ENCODE peak calls at places on chromosomes 7 and 10, in four cellular contexts. One of them, this sample, is unnamed.

GRCh38 chr10:80894797-80895467 is 357.2 kb downstream of the SH2D4B start:
- DNase-seq in HepG2: no peak
- DNase-seq in GM12878: no peak
- DNase-seq in K562: no peak
- DNase-seq in this sample: no peak

GRCh38 chr10:114239117-114239993 is at the start of gene VWA2:
- DNase-seq in HepG2: no peak
- DNase-seq in GM12878: no peak
- DNase-seq in K562: no peak
- DNase-seq in this sample: peak

GRCh38 chr7:134724606-134725005 is 54.8 kb upstream of the CALD1 start:
- DNase-seq in HepG2: peak
- DNase-seq in GM12878: peak
- DNase-seq in K562: no peak
- DNase-seq in this sample: peak

GRCh38 chr7:50069613-50070012 is 23.4 kb downstream of the ZPBP start:
- DNase-seq in HepG2: peak
- DNase-seq in GM12878: peak
- DNase-seq in K562: no peak
- DNase-seq in this sample: no peak

GRCh38 chr7:131111-132094 is 61.0 kb upstream of the FAM20C start:
- DNase-seq in HepG2: no peak
- DNase-seq in GM12878: no peak
- DNase-seq in K562: no peak
- DNase-seq in this sample: no peak

GRCh38 chr7:42161723-42162122 is 75.3 kb downstream of the GLI3 start:
- DNase-seq in HepG2: no peak
- DNase-seq in GM12878: no peak
- DNase-seq in K562: no peak
- DNase-seq in this sample: no peak

GRCh38 chr7:134787720-134788119 is 8.3 kb downstream of the CALD1 start:
- DNase-seq in HepG2: no peak
- DNase-seq in GM12878: no peak
- DNase-seq in K562: no peak
- DNase-seq in this sample: no peak

GRCh38 chr7:82699773-82700186 is 256.2 kb upstream of the CACNA2D1 start:
- DNase-seq in HepG2: no peak
- DNase-seq in GM12878: no peak
- DNase-seq in K562: no peak
- DNase-seq in this sample: no peak

GRCh38 chr7:64618785-64619456 is 47.0 kb upstream of the ZNF107 start:
- DNase-seq in HepG2: peak
- DNase-seq in GM12878: no peak
- DNase-seq in K562: peak
- DNase-seq in this sample: peak

GRCh38 chr7:48299580-48300169 is 128.4 kb downstream of the ABCA13 start:
- DNase-seq in HepG2: peak
- DNase-seq in GM12878: peak
- DNase-seq in K562: peak
- DNase-seq in this sample: peak

GRCh38 chr7:120842131-120842621 is 15.8 kb downstream of the TSPAN12 start:
- DNase-seq in HepG2: peak
- DNase-seq in GM12878: no peak
- DNase-seq in K562: no peak
- DNase-seq in this sample: peak

GRCh38 chr10:9869185-9869584 is 1148.5 kb upstream of the CELF2 start:
- DNase-seq in HepG2: no peak
- DNase-seq in GM12878: no peak
- DNase-seq in K562: no peak
- DNase-seq in this sample: no peak

GRCh38 chr10:12846718-12847117 is 154.8 kb downstream of the CCDC3 start:
- DNase-seq in HepG2: no peak
- DNase-seq in GM12878: no peak
- DNase-seq in K562: no peak
- DNase-seq in this sample: no peak

GRCh38 chr10:124298891-124299290 is 119.8 kb downstream of the OAT start:
- DNase-seq in HepG2: no peak
- DNase-seq in GM12878: no peak
- DNase-seq in K562: no peak
- DNase-seq in this sample: no peak

GRCh38 chr7:24608504-24608903 is 35.3 kb downstream of the PALS2 start:
- DNase-seq in HepG2: no peak
- DNase-seq in GM12878: no peak
- DNase-seq in K562: no peak
- DNase-seq in this sample: no peak

GRCh38 chr7:24604640-24605039 is 31.4 kb downstream of the PALS2 start:
- DNase-seq in HepG2: no peak
- DNase-seq in GM12878: no peak
- DNase-seq in K562: no peak
- DNase-seq in this sample: no peak

GRCh38 chr7:24609570-24609969 is 36.3 kb downstream of the PALS2 start:
- DNase-seq in HepG2: no peak
- DNase-seq in GM12878: no peak
- DNase-seq in K562: no peak
- DNase-seq in this sample: no peak

GRCh38 chr7:24611130-24611529 is 37.9 kb downstream of the PALS2 start:
- DNase-seq in HepG2: no peak
- DNase-seq in GM12878: no peak
- DNase-seq in K562: no peak
- DNase-seq in this sample: no peak

DNA sequence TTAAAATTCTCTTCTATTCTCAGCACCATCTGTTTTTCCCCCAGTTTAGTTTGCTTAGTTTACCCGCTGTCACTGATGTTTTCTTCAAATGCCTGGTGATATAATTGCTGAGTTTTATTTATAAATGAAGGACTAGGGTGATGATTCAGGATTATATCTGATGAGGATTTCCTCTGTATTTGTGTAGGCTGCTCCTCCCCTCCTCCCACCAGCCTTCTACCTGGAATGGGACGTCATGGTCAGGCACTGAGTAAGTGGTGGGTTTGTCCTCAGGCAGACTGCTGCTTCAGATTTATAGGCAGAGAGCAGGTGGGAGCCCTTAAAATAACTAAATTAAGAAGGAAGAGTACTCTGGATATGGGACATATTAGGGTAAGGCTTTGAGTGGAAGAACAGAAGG is 35.8 kb downstream of the PALS2 start:
- DNase-seq in HepG2: no peak
- DNase-seq in GM12878: no peak
- DNase-seq in K562: no peak
- DNase-seq in this sample: no peak
- TF ChIP-seq FOXM1 in HepG2: no peak
- TF ChIP-seq FOXM1 in GM12878: no peak
- TF ChIP-seq FOXM1 in K562: no peak
- TF ChIP-seq FOXM1 in this sample: no peak

DNA sequence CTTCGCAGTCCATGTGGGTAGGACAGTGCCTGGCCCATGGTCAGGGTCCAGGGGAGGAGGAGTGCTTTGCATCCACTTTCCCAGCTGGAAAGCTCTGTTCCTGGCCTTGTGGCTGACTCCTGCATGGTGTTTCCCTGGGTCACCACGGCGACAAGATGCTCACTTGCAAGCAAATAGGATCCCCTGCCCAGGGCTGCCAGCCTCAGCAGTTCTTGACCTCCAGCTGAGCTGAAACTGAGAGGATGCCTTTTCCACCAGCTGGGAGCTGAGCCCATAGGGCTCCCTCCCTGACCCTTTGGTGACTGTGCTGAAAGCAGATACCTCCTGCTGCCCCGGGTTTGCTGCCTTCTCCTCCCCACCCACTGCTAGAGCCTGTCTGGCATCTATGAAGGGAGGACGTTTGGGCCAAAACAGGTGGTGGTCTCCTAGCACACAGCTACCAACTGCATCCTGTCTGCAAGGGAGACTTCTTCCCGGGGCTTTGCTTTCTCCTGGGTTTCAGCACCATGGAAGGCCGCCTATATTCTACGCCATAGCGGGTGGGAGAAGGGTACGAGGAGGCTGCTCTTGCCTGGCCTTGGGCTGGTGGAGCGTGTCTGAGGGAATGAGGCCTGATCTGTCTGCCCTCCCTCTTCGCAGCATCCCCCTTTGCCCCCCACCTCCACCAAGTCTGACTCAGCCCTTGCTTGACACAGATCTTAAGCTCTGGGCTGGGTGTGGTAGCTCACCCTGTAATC is 34.4 kb downstream of the UBTD1 start:
- DNase-seq in HepG2: no peak
- DNase-seq in GM12878: no peak
- DNase-seq in K562: no peak
- DNase-seq in this sample: no peak
- TF ChIP-seq SP1 in HepG2: no peak
- TF ChIP-seq SP1 in GM12878: no peak
- TF ChIP-seq SP1 in K562: no peak
- TF ChIP-seq SP1 in this sample: no peak

DNA sequence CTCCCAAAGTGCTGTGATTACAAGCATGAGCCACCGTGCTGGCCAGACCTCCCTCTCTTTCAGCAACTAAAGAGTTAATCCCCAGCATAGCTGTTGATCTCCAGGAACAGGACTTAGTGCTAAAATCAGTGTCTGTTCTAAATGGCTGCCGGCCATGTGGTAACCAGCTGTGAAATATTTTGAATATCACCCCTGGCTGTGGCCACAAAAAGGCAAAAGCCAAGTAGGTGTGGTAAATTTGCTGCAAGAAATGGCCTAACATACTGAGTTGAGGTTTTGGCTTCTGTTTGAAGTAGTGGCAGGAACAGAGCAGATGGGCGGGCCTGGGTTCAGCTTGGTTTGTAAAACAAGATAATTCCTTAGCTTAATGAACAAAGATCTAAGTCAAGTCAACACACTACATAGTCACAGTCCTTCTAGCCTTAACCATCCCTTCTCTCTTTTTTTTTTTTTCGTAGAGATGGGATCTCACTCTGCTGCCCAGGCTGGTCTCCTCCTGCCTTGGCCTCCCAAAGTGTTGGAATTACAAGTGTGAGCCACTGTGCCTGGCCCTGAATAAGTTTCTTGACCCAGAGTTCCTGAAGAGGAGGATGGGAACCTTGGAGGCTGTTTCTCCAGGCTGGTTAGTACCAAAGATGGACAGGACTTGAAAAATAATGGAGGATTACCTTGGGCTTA is 22.7 kb upstream of the AGFG2 start:
- DNase-seq in HepG2: peak
- DNase-seq in GM12878: peak
- DNase-seq in K562: peak
- DNase-seq in this sample: no peak
- TF ChIP-seq BHLHE40 in HepG2: no peak
- TF ChIP-seq BHLHE40 in GM12878: peak
- TF ChIP-seq BHLHE40 in K562: no peak
- TF ChIP-seq BHLHE40 in this sample: no peak

DNA sequence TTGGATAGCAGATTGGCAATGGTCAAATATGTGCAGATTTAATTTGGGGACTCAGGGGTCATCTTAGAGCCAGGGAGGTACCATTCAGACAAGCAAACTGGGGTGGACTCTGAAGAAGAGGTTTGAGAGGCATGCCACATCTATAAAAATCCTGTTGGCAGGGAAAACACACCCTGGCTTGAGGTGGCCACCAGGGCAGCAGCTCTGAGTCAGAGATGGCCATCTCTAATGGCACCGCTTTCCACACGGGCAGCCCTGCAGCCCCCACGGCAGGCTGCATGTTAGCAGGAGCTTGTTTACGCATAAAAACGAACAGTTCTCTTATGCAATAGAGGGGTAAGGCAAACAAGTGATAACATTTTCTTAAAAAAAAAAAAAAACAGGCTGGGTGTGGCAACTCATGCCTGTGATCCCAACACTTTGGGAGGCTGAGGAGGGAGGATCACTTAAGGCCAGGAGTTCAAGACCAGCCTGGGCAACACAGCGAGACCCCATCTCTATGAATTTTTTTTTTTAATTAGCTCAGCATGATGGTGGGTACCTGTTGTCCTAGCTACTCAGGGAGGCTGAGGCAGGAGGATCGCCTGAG is 14.9 kb downstream of the DLG5 start:
- DNase-seq in HepG2: peak
- DNase-seq in GM12878: no peak
- DNase-seq in K562: peak
- DNase-seq in this sample: no peak
- TF ChIP-seq FOXM1 in HepG2: no peak
- TF ChIP-seq FOXM1 in GM12878: no peak
- TF ChIP-seq FOXM1 in K562: no peak
- TF ChIP-seq FOXM1 in this sample: no peak

GRCh38 chr10:48476279-48476982 is 128.4 kb downstream of the ARHGAP22 start:
- DNase-seq in HepG2: no peak
- DNase-seq in GM12878: no peak
- DNase-seq in K562: no peak
- DNase-seq in this sample: no peak
- TF ChIP-seq SP1 in HepG2: no peak
- TF ChIP-seq SP1 in GM12878: no peak
- TF ChIP-seq SP1 in K562: no peak
- TF ChIP-seq SP1 in this sample: no peak

GRCh38 chr7:33062782-33063443 is 337 bp upstream of the NT5C3A start:
- DNase-seq in HepG2: peak
- DNase-seq in GM12878: peak
- DNase-seq in K562: peak
- DNase-seq in this sample: peak

GRCh38 chr7:33059635-33060034 is 2.9 kb downstream of the NT5C3A start:
- DNase-seq in HepG2: no peak
- DNase-seq in GM12878: no peak
- DNase-seq in K562: no peak
- DNase-seq in this sample: no peak

GRCh38 chr7:33061282-33061928 is 1.2 kb downstream of the NT5C3A start:
- DNase-seq in HepG2: no peak
- DNase-seq in GM12878: no peak
- DNase-seq in K562: no peak
- DNase-seq in this sample: no peak

GRCh38 chr7:33065981-33066380 is 3.4 kb upstream of the NT5C3A start:
- DNase-seq in HepG2: no peak
- DNase-seq in GM12878: no peak
- DNase-seq in K562: no peak
- DNase-seq in this sample: no peak

GRCh38 chr7:33062023-33062781 is at the start of gene NT5C3A:
- DNase-seq in HepG2: no peak
- DNase-seq in GM12878: no peak
- DNase-seq in K562: peak
- DNase-seq in this sample: peak
- TF ChIP-seq BHLHE40 in HepG2: no peak
- TF ChIP-seq BHLHE40 in GM12878: peak
- TF ChIP-seq BHLHE40 in K562: no peak
- TF ChIP-seq BHLHE40 in this sample: no peak

DNA sequence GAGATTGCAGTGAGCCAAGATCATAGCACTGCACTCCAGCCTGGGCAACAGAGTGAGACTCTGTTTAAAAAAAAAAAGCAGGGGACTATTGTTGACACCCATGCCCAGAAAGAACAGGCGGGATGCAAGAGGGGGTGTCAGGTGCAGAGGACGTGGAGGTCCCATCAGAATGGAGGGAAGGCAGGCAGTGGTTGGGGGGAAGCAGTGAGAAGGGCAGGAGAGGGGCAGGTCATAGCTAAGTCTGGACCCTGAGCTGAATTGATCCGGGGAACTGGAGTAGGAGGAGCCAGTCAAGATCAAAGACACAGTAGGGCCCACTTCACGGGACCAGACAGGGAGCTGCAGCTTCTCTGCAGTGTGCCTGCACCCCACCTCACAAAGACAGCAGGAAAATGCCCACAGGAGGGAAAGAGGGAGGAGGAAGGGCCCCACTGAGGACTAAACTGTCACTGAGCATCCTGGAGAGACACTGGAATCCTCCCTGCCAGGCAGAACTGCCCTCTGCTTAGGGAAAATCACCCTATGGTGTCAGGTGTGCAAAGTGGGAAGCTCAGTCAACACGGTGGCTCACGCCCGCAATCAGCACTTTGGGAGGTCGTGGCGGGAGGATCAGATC is 27.3 kb upstream of the ECHDC3 start:
- DNase-seq in HepG2: peak
- DNase-seq in GM12878: no peak
- DNase-seq in K562: no peak
- DNase-seq in this sample: no peak
- TF ChIP-seq FOXM1 in HepG2: no peak
- TF ChIP-seq FOXM1 in GM12878: no peak
- TF ChIP-seq FOXM1 in K562: no peak
- TF ChIP-seq FOXM1 in this sample: no peak

This sample was measured in HEK293T.